ENCODE peak calls at places on chromosomes 5 and 9, in nine cellular contexts. F is MM.1S, H is SK-N-SH, P is neural progenitor cell, J is HCT116, X is GM23338, T is OCI-LY7, Y is PC-3, Q is GM23248. U is an unnamed sample. For H3K79me2 and H3K4me1, the result is how much of the 10 kb centered on the place peaks cover.

GRCh38 chr9:136629879-136630661 is 32.6 kb upstream of the EGFL7 start:
- DNase-seq in F (peak), H (peak), P (peak), J (no peak), X (peak), T (peak), Y (peak), Q (peak), U (peak)

GRCh38 chr9:94672811-94673487 is 33.6 kb upstream of the FBP1 start:
- DNase-seq in F (no peak), H (no peak), P (no peak), J (no peak), X (no peak), T (no peak), Y (peak), Q (peak), U (no peak)

GRCh38 chr5:132662925-132663770 is 5.2 kb downstream of the IL13 start:
- DNase-seq in F (no peak), H (no peak), P (no peak), J (no peak), X (peak), T (peak), Y (no peak), Q (peak), U (peak)

GRCh38 chr5:128341056-128341455 is 197.0 kb downstream of the FBN2 start:
- DNase-seq in F (no peak), H (no peak), P (no peak), J (no peak), X (no peak), T (no peak), Y (no peak), Q (peak), U (peak)

GRCh38 chr9:117290809-117291208 is 124.0 kb downstream of the ASTN2 start:
- DNase-seq in F (no peak), H (no peak), P (no peak), J (no peak), X (no peak), T (no peak), Y (no peak), Q (peak), U (no peak)

GRCh38 chr9:123568691-123569342 is 212.8 kb downstream of the CRB2 start:
- DNase-seq in F (no peak), H (peak), P (no peak), J (no peak), X (no peak), T (no peak), Y (no peak), Q (peak), U (no peak)

GRCh38 chr9:27945386-27945785 is 372.1 kb upstream of the C9orf72 start:
- DNase-seq in F (no peak), H (no peak), P (no peak), J (no peak), X (no peak), T (no peak), Y (peak), Q (peak), U (peak)

GRCh38 chr5:139772927-139773690 is 22.5 kb upstream of the PSD2 start:
- DNase-seq in F (no peak), H (no peak), P (no peak), J (no peak), X (no peak), T (no peak), Y (no peak), Q (no peak), U (no peak)

GRCh38 chr5:28310696-28311095 is 1272.3 kb upstream of the CDH9 start:
- DNase-seq in F (no peak), H (no peak), P (no peak), J (no peak), X (no peak), T (no peak), Y (no peak), Q (no peak), U (no peak)

GRCh38 chr5:102223542-102224444 is 72.3 kb downstream of the SLCO4C1 start:
- DNase-seq in F (peak), H (peak), P (peak), J (peak), X (peak), T (peak), Y (peak), Q (peak), U (peak)

GRCh38 chr5:36722913-36723312 is 116.5 kb downstream of the SLC1A3 start:
- DNase-seq in F (peak), H (no peak), P (no peak), J (no peak), X (no peak), T (no peak), Y (peak), Q (peak), U (no peak)

GRCh38 chr9:115111854-115112253 is 6.1 kb downstream of the TNC start:
- DNase-seq in F (no peak), H (no peak), P (no peak), J (no peak), X (no peak), T (no peak), Y (no peak), Q (peak), U (no peak)
- H3K79me2 ChIP-seq in F (under half), H (half or more), P (under half), J (under half), X (under half), T (under half), Y (under half), Q (half or more), U (under half)

GRCh38 chr5:66742896-66743247 is 146.7 kb downstream of the MAST4 start:
- DNase-seq in F (no peak), H (no peak), P (no peak), J (no peak), X (no peak), T (no peak), Y (no peak), Q (no peak), U (no peak)
- H3K4me1 ChIP-seq in F (under half), H (under half), P (under half), J (under half), X (under half), T (under half), Y (under half), Q (under half), U (under half)

DNA sequence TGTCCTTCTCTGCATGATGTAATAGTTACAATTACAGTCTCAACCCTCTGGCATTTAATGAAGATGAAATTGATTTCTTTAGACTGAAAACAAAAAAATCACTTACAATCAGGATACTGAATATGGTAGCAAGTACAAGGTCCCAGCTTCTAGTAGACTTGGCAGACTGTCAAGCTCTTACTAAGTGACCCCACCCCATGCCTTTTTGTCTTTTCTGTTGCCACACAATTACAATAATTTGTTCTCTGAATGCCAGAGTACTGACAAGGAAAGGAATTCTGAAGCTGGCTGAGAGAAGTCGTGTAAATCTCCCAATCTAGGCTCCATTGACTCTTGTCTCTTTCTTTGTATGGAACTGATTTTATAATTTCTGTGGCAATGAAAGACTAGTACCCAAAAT is 154.2 kb downstream of the TMC1 start:
- DNase-seq in F (no peak), H (no peak), P (no peak), J (no peak), X (no peak), T (no peak), Y (no peak), Q (peak), U (no peak)
- TF ChIP-seq EZH2phosphoT487 in F (no peak), H (no peak), P (no peak), J (no peak), X (no peak), T (no peak), Y (no peak), Q (no peak), U (no peak)

DNA sequence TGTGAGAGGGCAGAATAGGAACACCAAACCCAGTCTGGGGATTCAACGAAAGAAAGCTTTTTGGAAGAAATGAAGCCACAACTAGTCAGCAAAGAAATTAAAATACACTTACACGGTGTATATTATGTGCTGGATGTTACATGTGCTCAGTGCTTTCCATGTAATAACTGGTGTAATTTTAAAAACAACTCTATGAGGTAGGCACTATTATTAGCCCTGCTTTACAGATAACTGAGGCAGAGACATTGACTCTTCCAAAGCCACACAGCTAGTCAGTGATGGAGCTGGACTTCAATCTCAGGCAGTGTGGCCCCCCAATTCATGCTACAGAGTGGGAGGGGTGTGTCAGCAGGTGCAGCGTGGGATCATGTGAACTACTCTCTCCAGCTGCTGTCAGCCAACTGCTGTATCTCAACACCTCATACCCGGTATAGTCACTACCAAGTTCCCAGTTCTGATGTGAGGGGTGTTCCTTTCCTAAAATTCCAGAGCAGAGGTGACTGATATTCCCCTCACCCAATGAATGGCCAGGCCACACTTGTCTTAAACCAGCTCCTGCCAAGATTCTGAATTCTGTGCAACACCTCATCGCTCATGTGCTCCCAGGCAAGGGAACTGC is 33.8 kb upstream of the TJP2 start:
- DNase-seq in F (no peak), H (no peak), P (no peak), J (no peak), X (no peak), T (no peak), Y (no peak), Q (no peak), U (no peak)
- H3K79me2 ChIP-seq in F (under half), H (under half), P (under half), J (under half), X (half or more), T (under half), Y (half or more), Q (under half), U (half or more)